ENCODE peak calls at places on chromosomes 11 and 22, in four cellular contexts. One of them, this sample, is unnamed.

GRCh38 chr11:78339483-78339882 is 78.1 kb downstream of the GAB2 start:
- DNase-seq in hepatocyte: no peak
- DNase-seq in vagina: no peak
- DNase-seq in CD4-positive, CD25-positive, alpha-beta regulatory T cell: no peak
- DNase-seq in this sample: no peak

GRCh38 chr11:1779806-1780699 is 16.3 kb upstream of the CTSD start:
- DNase-seq in CD4-positive, CD25-positive, alpha-beta regulatory T cell: no peak
- DNase-seq in hepatocyte: no peak
- DNase-seq in vagina: no peak
- DNase-seq in this sample: no peak

GRCh38 chr11:70656293-70656692 is 258.0 kb downstream of the CTTN start:
- DNase-seq in vagina: no peak
- DNase-seq in CD4-positive, CD25-positive, alpha-beta regulatory T cell: no peak
- DNase-seq in hepatocyte: no peak
- DNase-seq in this sample: no peak

GRCh38 chr11:76329084-76329648 is 51.8 kb downstream of the THAP12 start:
- DNase-seq in hepatocyte: peak
- DNase-seq in vagina: no peak
- DNase-seq in CD4-positive, CD25-positive, alpha-beta regulatory T cell: no peak
- DNase-seq in this sample: no peak

GRCh38 chr22:24483966-24484545 is 11.1 kb upstream of the UPB1 start:
- DNase-seq in CD4-positive, CD25-positive, alpha-beta regulatory T cell: no peak
- DNase-seq in vagina: no peak
- DNase-seq in hepatocyte: no peak
- DNase-seq in this sample: no peak

GRCh38 chr22:31647516-31647915 is 14.5 kb downstream of the PISD start:
- DNase-seq in CD4-positive, CD25-positive, alpha-beta regulatory T cell: no peak
- DNase-seq in hepatocyte: no peak
- DNase-seq in vagina: no peak
- DNase-seq in this sample: no peak

GRCh38 chr22:41411021-41411851 is 29.5 kb downstream of the TEF start:
- DNase-seq in vagina: no peak
- DNase-seq in hepatocyte: no peak
- DNase-seq in CD4-positive, CD25-positive, alpha-beta regulatory T cell: no peak
- DNase-seq in this sample: peak

GRCh38 chr11:76560219-76560618 is 110.3 kb downstream of the LRRC32 start:
- DNase-seq in hepatocyte: no peak
- DNase-seq in CD4-positive, CD25-positive, alpha-beta regulatory T cell: peak
- DNase-seq in vagina: no peak
- DNase-seq in this sample: no peak

GRCh38 chr22:39746600-39747262 is 146.8 kb downstream of the ENTHD1 start:
- DNase-seq in vagina: no peak
- DNase-seq in hepatocyte: no peak
- DNase-seq in CD4-positive, CD25-positive, alpha-beta regulatory T cell: peak
- DNase-seq in this sample: no peak

GRCh38 chr11:62260261-62260953 is 9.6 kb upstream of the SCGB2A2 start:
- DNase-seq in hepatocyte: no peak
- DNase-seq in CD4-positive, CD25-positive, alpha-beta regulatory T cell: no peak
- DNase-seq in vagina: no peak
- DNase-seq in this sample: no peak

GRCh38 chr11:117913736-117914397 is 15.3 kb downstream of the TMPRSS13 start:
- DNase-seq in hepatocyte: no peak
- DNase-seq in CD4-positive, CD25-positive, alpha-beta regulatory T cell: no peak
- DNase-seq in vagina: no peak
- DNase-seq in this sample: no peak

GRCh38 chr22:30396871-30397655 is at the start of gene SEC14L2:
- DNase-seq in CD4-positive, CD25-positive, alpha-beta regulatory T cell: peak
- DNase-seq in hepatocyte: peak
- DNase-seq in vagina: no peak
- DNase-seq in this sample: peak

GRCh38 chr22:30393885-30394284 is 2.9 kb upstream of the SEC14L2 start:
- DNase-seq in hepatocyte: no peak
- DNase-seq in vagina: no peak
- DNase-seq in CD4-positive, CD25-positive, alpha-beta regulatory T cell: no peak
- DNase-seq in this sample: no peak

GRCh38 chr22:30392661-30393321 is 4.0 kb upstream of the SEC14L2 start:
- DNase-seq in CD4-positive, CD25-positive, alpha-beta regulatory T cell: peak
- DNase-seq in hepatocyte: no peak
- DNase-seq in vagina: no peak
- DNase-seq in this sample: no peak

GRCh38 chr22:30390974-30391691 is 3.9 kb upstream of the RNF215 start:
- DNase-seq in vagina: no peak
- DNase-seq in hepatocyte: peak
- DNase-seq in CD4-positive, CD25-positive, alpha-beta regulatory T cell: peak
- DNase-seq in this sample: peak

DNA sequence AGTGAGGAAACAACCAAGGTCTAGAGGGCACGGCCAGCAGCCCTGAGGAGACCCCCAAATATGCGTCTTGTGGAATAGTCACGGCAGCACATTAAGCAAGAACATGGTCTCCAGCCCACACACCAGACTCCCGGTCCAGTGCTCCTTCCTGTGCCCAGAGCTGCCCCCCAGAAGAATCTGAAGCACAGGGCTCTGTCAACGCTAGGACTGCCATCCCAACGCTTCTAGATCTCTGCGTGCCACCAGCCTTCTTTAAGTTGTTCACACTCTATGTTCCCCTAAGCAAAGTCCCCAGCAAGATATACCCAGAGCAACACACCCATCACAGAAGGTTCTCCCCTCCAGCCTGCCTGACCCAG is 3.5 kb upstream of the SEC14L2 start:
- DNase-seq in vagina: no peak
- DNase-seq in CD4-positive, CD25-positive, alpha-beta regulatory T cell: no peak
- DNase-seq in hepatocyte: no peak
- DNase-seq in this sample: no peak
- H3K27ac ChIP-seq in vagina: no peak
- H3K27ac ChIP-seq in CD4-positive, CD25-positive, alpha-beta regulatory T cell: no peak
- H3K27ac ChIP-seq in hepatocyte: no peak
- H3K27ac ChIP-seq in this sample: no peak

DNA sequence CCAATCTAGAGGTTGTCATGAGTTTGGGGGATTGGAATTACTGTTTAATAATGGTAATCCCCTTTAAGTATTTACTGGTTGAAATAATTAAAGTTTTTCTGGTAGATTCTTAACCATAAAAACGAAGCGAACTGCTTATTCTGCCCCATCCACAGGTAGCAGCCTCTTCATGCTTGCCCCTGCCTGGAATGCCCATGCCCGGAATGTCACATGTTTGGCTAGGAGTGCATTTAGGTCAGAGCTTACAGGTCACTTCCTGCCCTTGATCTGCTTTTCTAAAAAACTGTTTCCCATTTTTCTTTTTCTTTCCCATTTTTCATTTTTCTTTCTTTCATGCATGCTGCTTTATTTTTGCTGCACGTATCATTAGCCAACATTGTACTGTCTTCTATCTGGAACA is 69.1 kb downstream of the YAP1 start:
- DNase-seq in CD4-positive, CD25-positive, alpha-beta regulatory T cell: no peak
- DNase-seq in vagina: no peak
- DNase-seq in hepatocyte: no peak
- DNase-seq in this sample: no peak
- H3K27ac ChIP-seq in CD4-positive, CD25-positive, alpha-beta regulatory T cell: no peak
- H3K27ac ChIP-seq in vagina: peak
- H3K27ac ChIP-seq in hepatocyte: peak
- H3K27ac ChIP-seq in this sample: no peak

GRCh38 chr22:42641801-42642413 is 1.5 kb upstream of the ATP5MGL start:
- DNase-seq in hepatocyte: peak
- DNase-seq in vagina: no peak
- DNase-seq in CD4-positive, CD25-positive, alpha-beta regulatory T cell: no peak
- DNase-seq in this sample: no peak
- H3K27ac ChIP-seq in hepatocyte: peak
- H3K27ac ChIP-seq in vagina: no peak
- H3K27ac ChIP-seq in CD4-positive, CD25-positive, alpha-beta regulatory T cell: no peak
- H3K27ac ChIP-seq in this sample: peak

DNA sequence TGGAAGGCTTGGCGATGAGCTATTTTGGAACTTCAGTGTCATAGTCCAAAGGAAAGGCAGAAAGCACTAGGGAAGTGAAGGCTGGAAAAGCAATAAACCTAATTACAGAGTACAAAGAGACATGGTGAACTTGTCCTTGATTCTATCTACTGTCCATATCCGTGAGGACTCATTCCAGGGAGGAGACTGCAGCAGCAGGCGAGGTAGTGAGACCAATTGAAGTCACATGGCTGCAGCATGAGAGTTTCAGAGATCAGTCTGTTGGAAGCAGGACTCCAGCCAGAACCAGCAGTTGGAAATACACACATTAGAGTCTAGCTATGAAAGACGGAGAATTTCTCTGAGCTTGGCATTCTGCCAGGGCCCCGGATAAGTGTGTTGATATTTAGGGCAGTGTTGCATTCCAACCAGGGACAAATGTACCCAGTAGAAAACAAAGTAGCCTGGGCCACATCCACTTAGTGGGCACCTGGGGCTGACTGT is 54.1 kb upstream of the ARHGAP42 start:
- DNase-seq in CD4-positive, CD25-positive, alpha-beta regulatory T cell: no peak
- DNase-seq in vagina: no peak
- DNase-seq in hepatocyte: peak
- DNase-seq in this sample: peak
- H3K27ac ChIP-seq in CD4-positive, CD25-positive, alpha-beta regulatory T cell: no peak
- H3K27ac ChIP-seq in vagina: no peak
- H3K27ac ChIP-seq in hepatocyte: peak
- H3K27ac ChIP-seq in this sample: peak

GRCh38 chr22:46079861-46080821 is 70.2 kb upstream of the PPARA start:
- DNase-seq in CD4-positive, CD25-positive, alpha-beta regulatory T cell: no peak
- DNase-seq in vagina: no peak
- DNase-seq in hepatocyte: no peak
- DNase-seq in this sample: peak

GRCh38 chr22:46082633-46083032 is 67.7 kb upstream of the PPARA start:
- DNase-seq in hepatocyte: no peak
- DNase-seq in vagina: no peak
- DNase-seq in CD4-positive, CD25-positive, alpha-beta regulatory T cell: no peak
- DNase-seq in this sample: no peak

GRCh38 chr22:46079093-46079860 is 71.0 kb upstream of the PPARA start:
- DNase-seq in CD4-positive, CD25-positive, alpha-beta regulatory T cell: no peak
- DNase-seq in vagina: no peak
- DNase-seq in hepatocyte: no peak
- DNase-seq in this sample: peak

GRCh38 chr22:46081831-46082210 is 68.5 kb upstream of the PPARA start:
- DNase-seq in hepatocyte: no peak
- DNase-seq in vagina: no peak
- DNase-seq in CD4-positive, CD25-positive, alpha-beta regulatory T cell: no peak
- DNase-seq in this sample: peak

DNA sequence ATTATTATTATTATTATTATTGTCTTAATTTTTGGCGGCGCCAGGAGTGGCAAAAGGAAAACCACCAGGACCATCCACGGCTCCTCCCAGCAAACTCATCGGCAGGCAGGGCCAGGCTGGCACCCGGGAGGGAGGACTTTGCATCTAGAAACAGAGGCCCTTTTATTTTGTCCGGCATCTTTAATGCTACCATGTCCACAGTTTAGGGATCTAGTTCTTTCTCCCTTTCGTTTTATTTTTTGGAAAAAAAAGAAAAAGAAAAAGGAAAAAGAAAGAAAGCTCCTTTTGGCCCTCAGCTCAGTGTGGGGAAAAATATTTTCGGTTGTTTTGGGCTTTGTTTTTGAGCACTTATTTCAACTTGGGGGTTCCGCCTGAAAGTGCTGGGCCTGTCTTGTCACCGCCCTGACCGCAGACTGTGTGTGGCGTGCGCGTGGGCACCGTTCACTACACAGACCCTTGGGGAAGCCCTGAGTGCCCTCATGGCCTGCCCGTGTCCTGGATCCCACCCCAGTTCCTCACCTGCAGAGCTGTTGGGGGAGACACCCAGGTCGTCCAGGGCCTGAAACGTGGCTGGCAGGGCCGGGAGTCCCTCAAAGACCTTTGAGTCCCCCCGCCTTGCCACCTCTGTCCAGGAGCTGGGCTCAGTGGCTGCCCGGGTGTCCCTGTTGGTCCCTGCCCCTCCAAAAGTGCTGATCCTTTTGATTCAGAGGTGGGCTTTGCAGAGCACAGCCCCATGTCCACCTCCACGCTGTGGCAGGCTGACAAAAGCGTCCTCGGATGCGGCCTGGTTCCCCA is 69.1 kb upstream of the PPARA start:
- DNase-seq in hepatocyte: no peak
- DNase-seq in CD4-positive, CD25-positive, alpha-beta regulatory T cell: no peak
- DNase-seq in vagina: no peak
- DNase-seq in this sample: peak
- H3K27ac ChIP-seq in hepatocyte: no peak
- H3K27ac ChIP-seq in CD4-positive, CD25-positive, alpha-beta regulatory T cell: no peak
- H3K27ac ChIP-seq in vagina: peak
- H3K27ac ChIP-seq in this sample: peak

DNA sequence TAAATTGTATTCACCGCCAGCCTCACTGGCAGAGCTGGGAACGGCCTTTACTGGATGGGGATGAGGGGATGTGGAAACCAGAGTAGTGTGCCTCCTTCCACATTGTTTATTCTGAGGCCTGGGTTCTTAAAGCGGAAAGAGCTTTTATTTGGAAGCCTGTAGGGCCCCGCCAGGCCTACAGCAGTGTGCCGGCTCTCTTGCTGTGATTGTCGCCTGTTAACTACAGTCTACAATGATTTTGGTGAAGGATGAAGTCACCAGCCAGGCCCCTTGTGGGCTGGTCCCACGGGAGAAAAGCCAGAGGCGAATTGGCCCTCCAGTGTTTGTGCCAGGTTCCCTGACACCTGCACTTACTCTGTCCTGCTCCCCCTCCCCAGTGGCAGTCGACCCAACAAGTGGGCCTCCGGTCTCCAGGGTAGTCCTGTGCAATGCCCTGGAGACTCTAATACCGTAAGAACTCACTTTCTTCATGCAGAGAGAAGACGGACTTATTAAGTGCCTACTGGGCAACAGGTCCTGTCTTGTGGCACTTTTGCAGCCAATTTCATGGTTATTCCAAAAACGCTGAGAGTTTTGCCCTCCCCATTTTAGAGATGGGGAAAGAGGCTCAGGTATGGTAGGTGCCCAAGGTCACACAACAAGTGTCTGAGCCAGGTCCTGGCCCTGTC is 1.2 kb downstream of the MICAL2 start:
- DNase-seq in hepatocyte: no peak
- DNase-seq in vagina: no peak
- DNase-seq in CD4-positive, CD25-positive, alpha-beta regulatory T cell: no peak
- DNase-seq in this sample: no peak
- H3K27ac ChIP-seq in hepatocyte: peak
- H3K27ac ChIP-seq in vagina: peak
- H3K27ac ChIP-seq in CD4-positive, CD25-positive, alpha-beta regulatory T cell: no peak
- H3K27ac ChIP-seq in this sample: peak

DNA sequence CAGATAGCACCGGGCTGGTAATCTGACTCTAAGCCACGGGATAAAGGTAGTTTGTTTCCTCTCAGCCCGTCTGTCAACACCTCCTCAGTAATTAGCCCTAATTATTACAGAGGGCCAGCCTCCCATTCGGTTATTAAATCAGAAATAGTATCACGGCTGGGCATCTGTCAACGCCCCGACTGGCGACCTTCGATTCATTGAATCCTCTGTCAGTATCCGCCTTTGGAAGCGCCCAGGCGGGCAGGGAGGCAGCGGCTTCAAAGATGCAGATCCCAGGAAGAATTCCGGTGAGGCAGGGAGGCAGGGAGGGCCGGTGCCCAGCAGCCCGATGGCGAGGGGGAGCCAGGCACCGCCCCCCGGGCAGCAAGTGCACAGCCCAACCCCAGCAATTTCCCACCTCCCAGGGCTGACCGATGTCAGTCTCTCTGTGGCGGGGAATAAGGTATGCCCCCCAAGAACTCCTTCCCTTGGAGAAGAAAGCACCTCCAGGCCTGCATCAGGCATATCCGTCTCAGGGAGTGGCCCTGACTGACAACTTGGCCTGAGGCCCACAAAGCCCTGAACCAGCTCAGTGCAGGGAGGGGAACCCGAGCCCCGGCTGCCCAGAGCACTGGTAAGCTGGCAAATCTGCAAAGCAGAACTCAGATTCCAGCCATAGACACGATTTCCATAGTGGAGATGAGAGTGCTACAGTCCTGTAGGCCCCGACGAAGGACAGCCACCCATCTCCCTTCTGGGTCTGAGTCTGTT is 11.4 kb downstream of the GNB1L start:
- DNase-seq in hepatocyte: peak
- DNase-seq in CD4-positive, CD25-positive, alpha-beta regulatory T cell: no peak
- DNase-seq in vagina: no peak
- DNase-seq in this sample: no peak
- H3K27ac ChIP-seq in hepatocyte: no peak
- H3K27ac ChIP-seq in CD4-positive, CD25-positive, alpha-beta regulatory T cell: no peak
- H3K27ac ChIP-seq in vagina: peak
- H3K27ac ChIP-seq in this sample: no peak

This sample was measured in left ventricle myocardium inferior.